ENCODE peak calls at places on chromosomes 4 and X, in eight cellular contexts. M is anterior cingulate cortex; P is stimulated activated CD4-positive, alpha-beta T cell treated with anti-CD3 and anti-CD28 coated beads, TNF-alpha, amount 100 ng/mL, for 48 hours; W is GM19239; V is BE2C; Z is amygdala; L is RWPE1; R is T-helper 2 cell. I is an unnamed sample.

GRCh38 chrX:46758163-46758955 is 559 bp downstream of the SLC9A7 start:
- DNase-seq in M (no peak), P (peak), W (no peak), V (no peak), Z (no peak), L (no peak), R (peak), I (no peak)

GRCh38 chr4:186291256-186291890 is 25.4 kb downstream of the F11 start:
- DNase-seq in M (no peak), P (no peak), W (no peak), V (no peak), Z (no peak), L (no peak), R (no peak), I (no peak)

GRCh38 chr4:9703391-9703790 is 78.0 kb upstream of the DRD5 start:
- DNase-seq in M (peak), P (peak), W (peak), V (peak), Z (peak), L (peak), R (peak), I (no peak)

GRCh38 chrX:151715735-151716134 is at the start of gene FATE1:
- DNase-seq in M (no peak), P (no peak), W (no peak), V (no peak), Z (no peak), L (no peak), R (no peak), I (no peak)

GRCh38 chrX:147803948-147804347 is 107.8 kb upstream of the FMR1 start:
- DNase-seq in M (no peak), P (no peak), W (peak), V (no peak), Z (no peak), L (peak), R (no peak), I (peak)

GRCh38 chr4:83535945-83536648 is at the start of gene GPAT3:
- DNase-seq in M (peak), P (peak), W (peak), V (peak), Z (peak), L (peak), R (peak), I (no peak)

GRCh38 chr4:149790172-149790907 is 25.3 kb downstream of the IQCM start:
- DNase-seq in M (no peak), P (no peak), W (no peak), V (no peak), Z (no peak), L (no peak), R (no peak), I (no peak)

GRCh38 chrX:53882331-53882730 is 161.9 kb downstream of the PHF8 start:
- DNase-seq in M (no peak), P (no peak), W (no peak), V (no peak), Z (no peak), L (peak), R (no peak), I (no peak)

GRCh38 chrX:54076903-54077302 is 32.6 kb upstream of the PHF8 start:
- DNase-seq in M (no peak), P (no peak), W (no peak), V (no peak), Z (no peak), L (peak), R (no peak), I (no peak)

GRCh38 chr4:2082118-2082517 is 23.0 kb downstream of the NAT8L start:
- DNase-seq in M (no peak), P (no peak), W (no peak), V (no peak), Z (no peak), L (no peak), R (no peak), I (no peak)

GRCh38 chr4:182843813-182844325 is 73.3 kb downstream of the DCTD start:
- DNase-seq in M (no peak), P (no peak), W (no peak), V (no peak), Z (no peak), L (peak), R (no peak), I (no peak)

GRCh38 chrX:69088171-69088938 is 76.9 kb downstream of the PJA1 start:
- DNase-seq in M (no peak), P (no peak), W (no peak), V (no peak), Z (no peak), L (no peak), R (no peak), I (peak)

GRCh38 chrX:149462849-149463248 is 42.3 kb downstream of the IDS start:
- DNase-seq in M (no peak), P (no peak), W (no peak), V (no peak), Z (no peak), L (no peak), R (no peak), I (no peak)

GRCh38 chr4:5524451-5524850 is 183.9 kb downstream of the EVC2 start:
- DNase-seq in M (no peak), P (no peak), W (no peak), V (no peak), Z (no peak), L (no peak), R (no peak), I (no peak)

GRCh38 chrX:107629533-107629909 is 1.2 kb downstream of the PRPS1 start:
- DNase-seq in M (no peak), P (no peak), W (no peak), V (peak), Z (no peak), L (peak), R (no peak), I (peak)

GRCh38 chrX:99603076-99603814 is 806.8 kb downstream of the PCDH19 start:
- DNase-seq in M (no peak), P (no peak), W (no peak), V (no peak), Z (no peak), L (no peak), R (no peak), I (no peak)

GRCh38 chrX:38516196-38516595 is 45.1 kb upstream of the TSPAN7 start:
- DNase-seq in M (no peak), P (no peak), W (no peak), V (no peak), Z (no peak), L (no peak), R (no peak), I (no peak)

GRCh38 chrX:132257116-132257515 is 37.9 kb upstream of the RAP2C start:
- DNase-seq in M (no peak), P (no peak), W (no peak), V (no peak), Z (no peak), L (no peak), R (no peak), I (no peak)

GRCh38 chrX:134753185-134754008 is 95.1 kb upstream of the PLAC1 start:
- DNase-seq in M (no peak), P (no peak), W (no peak), V (peak), Z (no peak), L (peak), R (no peak), I (peak)

GRCh38 chr4:19224820-19225219 is 1026.9 kb upstream of the SLIT2 start:
- DNase-seq in M (no peak), P (no peak), W (no peak), V (no peak), Z (no peak), L (no peak), R (no peak), I (peak)

GRCh38 chr4:22970665-22971064 is 277.9 kb downstream of the GBA3 start:
- DNase-seq in M (no peak), P (no peak), W (no peak), V (no peak), Z (no peak), L (no peak), R (no peak), I (no peak)

GRCh38 chr4:8775121-8775520 is 96.5 kb downstream of the HMX1 start:
- DNase-seq in M (no peak), P (no peak), W (no peak), V (no peak), Z (no peak), L (no peak), R (no peak), I (no peak)

GRCh38 chr4:76830612-76831474 is 67.1 kb downstream of the SOWAHB start:
- DNase-seq in M (no peak), P (no peak), W (no peak), V (no peak), Z (no peak), L (peak), R (no peak), I (no peak)

GRCh38 chrX:15686818-15687685 is 22.4 kb upstream of the CLTRN start:
- DNase-seq in M (no peak), P (peak), W (peak), V (peak), Z (peak), L (no peak), R (peak), I (peak)

GRCh38 chrX:20348139-20348538 is 81.4 kb upstream of the RPS6KA3 start:
- DNase-seq in M (no peak), P (no peak), W (no peak), V (no peak), Z (no peak), L (no peak), R (no peak), I (no peak)

GRCh38 chrX:55357236-55357635 is 92.5 kb upstream of the PAGE3 start:
- DNase-seq in M (no peak), P (no peak), W (no peak), V (no peak), Z (no peak), L (no peak), R (no peak), I (no peak)

GRCh38 chr4:11232004-11232403 is 196.7 kb downstream of the HS3ST1 start:
- DNase-seq in M (no peak), P (no peak), W (no peak), V (no peak), Z (no peak), L (no peak), R (no peak), I (no peak)

GRCh38 chr4:110998308-110998707 is 375.4 kb upstream of the PITX2 start:
- DNase-seq in M (no peak), P (no peak), W (no peak), V (no peak), Z (no peak), L (no peak), R (no peak), I (no peak)